ENCODE peak calls at places on chromosomes 4 and X, in ten cellular contexts. T is left ventricle myocardium superior; U is heart left ventricle; S is HCT116; H is lung; N is naive thymus-derived CD8-positive, alpha-beta T cell; I is activated CD8-positive, alpha-beta T cell treated with anti-CD3 and anti-CD28 coated beads for 36 hours; O is GM23338; Z is naive thymus-derived CD4-positive, alpha-beta T cell; V is sciatic nerve. B is an unnamed sample.

GRCh38 chr4:47696823-47697222 is 141.0 kb downstream of the CORIN start:
- ATAC-seq in H (no peak), N (no peak), O (no peak), I (no peak), S (no peak), Z (no peak), T (peak), V (no peak), U (peak), B (no peak)

GRCh38 chrX:74613350-74614192 is 853 bp downstream of the RLIM start:
- ATAC-seq in I (no peak), S (no peak), Z (no peak), N (no peak), V (no peak), O (peak), H (no peak), T (no peak), U (no peak), B (no peak)

GRCh38 chr4:185318679-185319078 is 77.0 kb downstream of the LRP2BP start:
- ATAC-seq in N (no peak), O (peak), I (peak), S (peak), Z (no peak), T (no peak), U (no peak), H (no peak), V (no peak), B (peak)

GRCh38 chr4:6443035-6444023 is 29.1 kb downstream of the PPP2R2C start:
- ATAC-seq in O (no peak), U (no peak), S (no peak), H (no peak), N (no peak), V (no peak), T (no peak), Z (peak), I (no peak), B (no peak)

GRCh38 chr4:184167576-184167975 is 50.1 kb downstream of the ENPP6 start:
- ATAC-seq in Z (no peak), U (no peak), N (no peak), H (no peak), O (peak), V (no peak), S (no peak), I (no peak), T (no peak), B (no peak)

GRCh38 chr4:52658671-52659015 is 458 bp downstream of the USP46 start:
- ATAC-seq in S (peak), U (no peak), V (peak), T (no peak), I (no peak), O (peak), H (no peak), N (no peak), Z (peak), B (no peak)

GRCh38 chrX:40066700-40067099 is 31.1 kb downstream of the BCOR start:
- ATAC-seq in O (no peak), Z (no peak), N (no peak), U (no peak), H (no peak), I (no peak), T (no peak), V (no peak), S (no peak), B (no peak)

GRCh38 chr4:80092847-80093246 is 19.8 kb upstream of the ANTXR2 start:
- ATAC-seq in T (no peak), V (no peak), Z (no peak), N (no peak), S (no peak), U (no peak), H (no peak), O (no peak), I (no peak), B (no peak)

GRCh38 chr4:6509587-6509986 is 37.2 kb upstream of the PPP2R2C start:
- ATAC-seq in Z (no peak), S (peak), I (no peak), H (no peak), T (no peak), N (no peak), U (no peak), V (no peak), O (no peak), B (no peak)

GRCh38 chr4:2888826-2889225 is 45.2 kb downstream of the ADD1 start:
- ATAC-seq in I (no peak), U (no peak), Z (no peak), T (no peak), H (no peak), V (no peak), N (no peak), O (no peak), S (no peak), B (no peak)